ENCODE peak calls at places on chromosome 20, in ten cellular contexts. One of them, this sample, is unnamed. For H3K4me1, the result is how much of the 10 kb centered on the place peaks cover.

GRCh38 chr20:51412333-51412761 is 130.2 kb downstream of the NFATC2 start:
- DNase-seq in effector memory CD4-positive, alpha-beta T cell: no peak
- DNase-seq in ovary: peak
- DNase-seq in transverse colon: no peak
- DNase-seq in spleen: no peak
- DNase-seq in Peyer's patch: no peak
- DNase-seq in A549: no peak
- DNase-seq in fibroblast of lung: peak
- DNase-seq in lower lobe of right lung: no peak
- DNase-seq in CD4-positive, alpha-beta memory T cell: no peak
- DNase-seq in this sample: no peak

GRCh38 chr20:20414640-20415274 is 46.9 kb downstream of the INSM1 start:
- DNase-seq in effector memory CD4-positive, alpha-beta T cell: no peak
- DNase-seq in ovary: no peak
- DNase-seq in transverse colon: no peak
- DNase-seq in spleen: no peak
- DNase-seq in Peyer's patch: no peak
- DNase-seq in A549: no peak
- DNase-seq in fibroblast of lung: no peak
- DNase-seq in lower lobe of right lung: no peak
- DNase-seq in CD4-positive, alpha-beta memory T cell: no peak
- DNase-seq in this sample: no peak

GRCh38 chr20:57596998-57597939 is 23.0 kb downstream of the ZBP1 start:
- DNase-seq in effector memory CD4-positive, alpha-beta T cell: peak
- DNase-seq in ovary: peak
- DNase-seq in transverse colon: peak
- DNase-seq in spleen: peak
- DNase-seq in Peyer's patch: peak
- DNase-seq in A549: peak
- DNase-seq in fibroblast of lung: peak
- DNase-seq in lower lobe of right lung: peak
- DNase-seq in CD4-positive, alpha-beta memory T cell: peak
- DNase-seq in this sample: peak

GRCh38 chr20:49356676-49357075 is 78.8 kb upstream of the ZNFX1 start:
- DNase-seq in effector memory CD4-positive, alpha-beta T cell: no peak
- DNase-seq in ovary: no peak
- DNase-seq in transverse colon: no peak
- DNase-seq in spleen: no peak
- DNase-seq in Peyer's patch: no peak
- DNase-seq in A549: no peak
- DNase-seq in fibroblast of lung: no peak
- DNase-seq in lower lobe of right lung: no peak
- DNase-seq in CD4-positive, alpha-beta memory T cell: no peak
- DNase-seq in this sample: no peak

GRCh38 chr20:50558483-50558925 is 48.3 kb downstream of the PTPN1 start:
- DNase-seq in effector memory CD4-positive, alpha-beta T cell: no peak
- DNase-seq in ovary: no peak
- DNase-seq in transverse colon: no peak
- DNase-seq in spleen: no peak
- DNase-seq in Peyer's patch: no peak
- DNase-seq in A549: peak
- DNase-seq in fibroblast of lung: peak
- DNase-seq in lower lobe of right lung: no peak
- DNase-seq in CD4-positive, alpha-beta memory T cell: no peak
- DNase-seq in this sample: no peak

GRCh38 chr20:50561379-50562078 is 51.3 kb downstream of the PTPN1 start:
- DNase-seq in effector memory CD4-positive, alpha-beta T cell: no peak
- DNase-seq in ovary: no peak
- DNase-seq in transverse colon: no peak
- DNase-seq in spleen: no peak
- DNase-seq in Peyer's patch: no peak
- DNase-seq in A549: peak
- DNase-seq in fibroblast of lung: peak
- DNase-seq in lower lobe of right lung: no peak
- DNase-seq in CD4-positive, alpha-beta memory T cell: no peak
- DNase-seq in this sample: no peak

GRCh38 chr20:17794400-17794799 is 94.6 kb downstream of the BANF2 start:
- DNase-seq in effector memory CD4-positive, alpha-beta T cell: no peak
- DNase-seq in ovary: no peak
- DNase-seq in transverse colon: no peak
- DNase-seq in spleen: no peak
- DNase-seq in Peyer's patch: no peak
- DNase-seq in A549: no peak
- DNase-seq in fibroblast of lung: no peak
- DNase-seq in lower lobe of right lung: no peak
- DNase-seq in CD4-positive, alpha-beta memory T cell: no peak
- DNase-seq in this sample: no peak

GRCh38 chr20:50368813-50369224 is 141.4 kb upstream of the PTPN1 start:
- DNase-seq in effector memory CD4-positive, alpha-beta T cell: no peak
- DNase-seq in ovary: no peak
- DNase-seq in transverse colon: no peak
- DNase-seq in spleen: no peak
- DNase-seq in Peyer's patch: no peak
- DNase-seq in A549: peak
- DNase-seq in fibroblast of lung: peak
- DNase-seq in lower lobe of right lung: no peak
- DNase-seq in CD4-positive, alpha-beta memory T cell: no peak
- DNase-seq in this sample: no peak

GRCh38 chr20:25233016-25233772 is 14.7 kb upstream of the PYGB start:
- DNase-seq in effector memory CD4-positive, alpha-beta T cell: no peak
- DNase-seq in ovary: no peak
- DNase-seq in transverse colon: peak
- DNase-seq in spleen: no peak
- DNase-seq in Peyer's patch: peak
- DNase-seq in A549: peak
- DNase-seq in fibroblast of lung: peak
- DNase-seq in lower lobe of right lung: peak
- DNase-seq in CD4-positive, alpha-beta memory T cell: no peak
- DNase-seq in this sample: peak

GRCh38 chr20:33657704-33658095 is 4.4 kb upstream of the C20orf144 start:
- DNase-seq in effector memory CD4-positive, alpha-beta T cell: no peak
- DNase-seq in ovary: peak
- DNase-seq in transverse colon: no peak
- DNase-seq in spleen: peak
- DNase-seq in Peyer's patch: no peak
- DNase-seq in A549: no peak
- DNase-seq in fibroblast of lung: no peak
- DNase-seq in lower lobe of right lung: no peak
- DNase-seq in CD4-positive, alpha-beta memory T cell: no peak
- DNase-seq in this sample: peak

GRCh38 chr20:6421321-6422030 is 298.6 kb upstream of the FERMT1 start:
- DNase-seq in effector memory CD4-positive, alpha-beta T cell: no peak
- DNase-seq in ovary: no peak
- DNase-seq in transverse colon: no peak
- DNase-seq in spleen: no peak
- DNase-seq in Peyer's patch: no peak
- DNase-seq in A549: no peak
- DNase-seq in fibroblast of lung: no peak
- DNase-seq in lower lobe of right lung: no peak
- DNase-seq in CD4-positive, alpha-beta memory T cell: no peak
- DNase-seq in this sample: no peak

GRCh38 chr20:24996449-24997195 is 4.1 kb upstream of the APMAP start:
- DNase-seq in effector memory CD4-positive, alpha-beta T cell: no peak
- DNase-seq in ovary: no peak
- DNase-seq in transverse colon: no peak
- DNase-seq in spleen: peak
- DNase-seq in Peyer's patch: no peak
- DNase-seq in A549: no peak
- DNase-seq in fibroblast of lung: no peak
- DNase-seq in lower lobe of right lung: no peak
- DNase-seq in CD4-positive, alpha-beta memory T cell: no peak
- DNase-seq in this sample: no peak

GRCh38 chr20:31695849-31696804 is 26.5 kb downstream of the BCL2L1 start:
- DNase-seq in effector memory CD4-positive, alpha-beta T cell: no peak
- DNase-seq in ovary: no peak
- DNase-seq in transverse colon: peak
- DNase-seq in spleen: no peak
- DNase-seq in Peyer's patch: peak
- DNase-seq in A549: peak
- DNase-seq in fibroblast of lung: peak
- DNase-seq in lower lobe of right lung: peak
- DNase-seq in CD4-positive, alpha-beta memory T cell: no peak
- DNase-seq in this sample: no peak

GRCh38 chr20:8116067-8116811 is 15.8 kb upstream of the PLCB1 start:
- DNase-seq in effector memory CD4-positive, alpha-beta T cell: no peak
- DNase-seq in ovary: no peak
- DNase-seq in transverse colon: no peak
- DNase-seq in spleen: no peak
- DNase-seq in Peyer's patch: no peak
- DNase-seq in A549: no peak
- DNase-seq in fibroblast of lung: peak
- DNase-seq in lower lobe of right lung: no peak
- DNase-seq in CD4-positive, alpha-beta memory T cell: no peak
- DNase-seq in this sample: no peak

GRCh38 chr20:56833427-56833826 is 204.3 kb downstream of the TFAP2C start:
- DNase-seq in effector memory CD4-positive, alpha-beta T cell: no peak
- DNase-seq in ovary: no peak
- DNase-seq in transverse colon: no peak
- DNase-seq in spleen: no peak
- DNase-seq in Peyer's patch: no peak
- DNase-seq in A549: no peak
- DNase-seq in fibroblast of lung: no peak
- DNase-seq in lower lobe of right lung: no peak
- DNase-seq in CD4-positive, alpha-beta memory T cell: no peak
- DNase-seq in this sample: no peak

GRCh38 chr20:57957397-57958049 is 247.7 kb upstream of the PMEPA1 start:
- DNase-seq in effector memory CD4-positive, alpha-beta T cell: no peak
- DNase-seq in ovary: no peak
- DNase-seq in transverse colon: no peak
- DNase-seq in spleen: no peak
- DNase-seq in Peyer's patch: peak
- DNase-seq in A549: no peak
- DNase-seq in fibroblast of lung: peak
- DNase-seq in lower lobe of right lung: no peak
- DNase-seq in CD4-positive, alpha-beta memory T cell: no peak
- DNase-seq in this sample: no peak

DNA sequence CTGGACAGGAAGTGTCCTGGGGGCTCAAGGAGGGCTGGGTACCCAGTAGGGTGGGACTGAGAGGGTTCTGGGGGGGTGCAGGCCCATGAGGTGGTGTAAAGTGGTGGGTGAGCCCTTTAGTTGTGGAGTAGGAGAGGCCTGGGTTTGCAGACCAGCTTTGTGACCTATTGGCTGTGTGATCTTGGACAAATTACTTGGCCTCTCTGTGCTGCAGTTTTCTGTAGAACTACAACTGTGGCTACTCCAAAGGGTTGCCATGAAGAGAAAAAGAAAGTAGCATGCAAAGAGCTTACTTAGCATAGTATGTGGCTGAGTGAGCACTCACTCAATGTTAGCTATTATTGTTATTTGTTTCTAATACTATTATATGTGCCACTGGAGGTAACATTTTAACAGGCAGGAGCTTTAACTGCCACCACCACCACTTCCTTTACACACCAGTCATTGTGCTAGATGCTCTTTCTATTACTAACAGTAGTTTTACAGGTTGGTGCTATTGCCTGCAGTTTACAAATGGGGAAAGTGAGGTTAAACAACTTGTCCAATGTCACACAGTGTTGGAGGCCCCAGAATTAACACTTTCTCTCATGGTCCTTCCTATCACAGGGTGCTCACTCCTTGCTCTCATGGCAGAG is 286.8 kb downstream of the DHX35 start:
- DNase-seq in effector memory CD4-positive, alpha-beta T cell: no peak
- DNase-seq in ovary: no peak
- DNase-seq in transverse colon: no peak
- DNase-seq in spleen: no peak
- DNase-seq in Peyer's patch: no peak
- DNase-seq in A549: no peak
- DNase-seq in fibroblast of lung: no peak
- DNase-seq in lower lobe of right lung: no peak
- DNase-seq in CD4-positive, alpha-beta memory T cell: no peak
- DNase-seq in this sample: no peak
- H3K4me1 ChIP-seq in effector memory CD4-positive, alpha-beta T cell: under half
- H3K4me1 ChIP-seq in ovary: under half
- H3K4me1 ChIP-seq in transverse colon: under half
- H3K4me1 ChIP-seq in spleen: under half
- H3K4me1 ChIP-seq in Peyer's patch: under half
- H3K4me1 ChIP-seq in A549: under half
- H3K4me1 ChIP-seq in fibroblast of lung: under half
- H3K4me1 ChIP-seq in lower lobe of right lung: under half
- H3K4me1 ChIP-seq in CD4-positive, alpha-beta memory T cell: under half
- H3K4me1 ChIP-seq in this sample: under half

GRCh38 chr20:1225263-1225728 is 548 bp upstream of the RAD21L1 start:
- DNase-seq in effector memory CD4-positive, alpha-beta T cell: no peak
- DNase-seq in ovary: no peak
- DNase-seq in transverse colon: no peak
- DNase-seq in spleen: no peak
- DNase-seq in Peyer's patch: no peak
- DNase-seq in A549: no peak
- DNase-seq in fibroblast of lung: no peak
- DNase-seq in lower lobe of right lung: no peak
- DNase-seq in CD4-positive, alpha-beta memory T cell: no peak
- DNase-seq in this sample: no peak
- H3K4me3 ChIP-seq in effector memory CD4-positive, alpha-beta T cell: no peak
- H3K4me3 ChIP-seq in ovary: peak
- H3K4me3 ChIP-seq in transverse colon: no peak
- H3K4me3 ChIP-seq in spleen: peak
- H3K4me3 ChIP-seq in Peyer's patch: peak
- H3K4me3 ChIP-seq in A549: peak
- H3K4me3 ChIP-seq in fibroblast of lung: peak
- H3K4me3 ChIP-seq in lower lobe of right lung: peak
- H3K4me3 ChIP-seq in CD4-positive, alpha-beta memory T cell: no peak
- H3K4me3 ChIP-seq in this sample: no peak

DNA sequence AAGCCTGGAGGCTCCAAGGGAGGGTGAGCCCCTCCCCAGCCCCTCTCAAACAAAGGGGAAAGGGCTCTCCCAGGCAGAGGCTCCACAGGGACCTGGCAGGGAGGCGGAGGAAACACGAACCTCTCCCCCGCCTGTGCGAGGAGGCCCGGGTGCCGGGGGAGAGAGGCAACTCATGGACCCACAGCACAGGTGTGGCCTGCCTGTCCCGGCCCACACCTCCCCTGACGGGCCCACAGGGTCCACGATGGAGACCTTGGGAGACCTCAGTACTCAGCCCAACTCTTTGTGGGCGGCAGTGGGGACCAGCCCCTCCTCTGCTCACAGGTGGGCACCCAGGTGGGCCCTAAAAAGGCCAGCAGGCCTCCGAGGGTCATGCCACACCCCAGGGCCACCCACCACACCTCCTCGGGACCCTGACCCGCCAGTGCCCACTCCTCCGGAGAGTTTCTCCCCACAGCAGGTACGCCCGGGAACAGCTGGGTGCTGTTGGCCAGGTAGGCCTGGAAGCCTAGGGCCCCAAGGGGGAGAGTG is 12.2 kb downstream of the LAMA5 start:
- DNase-seq in effector memory CD4-positive, alpha-beta T cell: no peak
- DNase-seq in ovary: peak
- DNase-seq in transverse colon: no peak
- DNase-seq in spleen: no peak
- DNase-seq in Peyer's patch: no peak
- DNase-seq in A549: peak
- DNase-seq in fibroblast of lung: no peak
- DNase-seq in lower lobe of right lung: no peak
- DNase-seq in CD4-positive, alpha-beta memory T cell: no peak
- DNase-seq in this sample: peak
- H3K4me1 ChIP-seq in effector memory CD4-positive, alpha-beta T cell: under half
- H3K4me1 ChIP-seq in ovary: under half
- H3K4me1 ChIP-seq in transverse colon: half or more
- H3K4me1 ChIP-seq in spleen: half or more
- H3K4me1 ChIP-seq in Peyer's patch: under half
- H3K4me1 ChIP-seq in A549: half or more
- H3K4me1 ChIP-seq in fibroblast of lung: under half
- H3K4me1 ChIP-seq in lower lobe of right lung: half or more
- H3K4me1 ChIP-seq in CD4-positive, alpha-beta memory T cell: under half
- H3K4me1 ChIP-seq in this sample: under half

GRCh38 chr20:45832619-45833018 is 980 bp upstream of the SNX21 start:
- DNase-seq in effector memory CD4-positive, alpha-beta T cell: no peak
- DNase-seq in ovary: no peak
- DNase-seq in transverse colon: no peak
- DNase-seq in spleen: no peak
- DNase-seq in Peyer's patch: no peak
- DNase-seq in A549: no peak
- DNase-seq in fibroblast of lung: no peak
- DNase-seq in lower lobe of right lung: no peak
- DNase-seq in CD4-positive, alpha-beta memory T cell: no peak
- DNase-seq in this sample: peak
- H3K4me3 ChIP-seq in effector memory CD4-positive, alpha-beta T cell: no peak
- H3K4me3 ChIP-seq in ovary: no peak
- H3K4me3 ChIP-seq in transverse colon: no peak
- H3K4me3 ChIP-seq in spleen: peak
- H3K4me3 ChIP-seq in Peyer's patch: no peak
- H3K4me3 ChIP-seq in A549: no peak
- H3K4me3 ChIP-seq in fibroblast of lung: peak
- H3K4me3 ChIP-seq in lower lobe of right lung: peak
- H3K4me3 ChIP-seq in CD4-positive, alpha-beta memory T cell: no peak
- H3K4me3 ChIP-seq in this sample: no peak

This sample was measured in aorta.